ENCODE peak calls at places on chromosomes 1 and 21, in ten cellular contexts. N is neural crest cell; D is choroid plexus epithelial cell; I is GM20000; O is HFF-Myc; J is CD4-positive, alpha-beta T cell; X is heart right ventricle; K is spleen; C is natural killer cell; H is pancreas. A is an unnamed sample.

GRCh38 chr1:24635195-24635843 is 7.8 kb upstream of the SRRM1 start:
- DNase-seq in N (no peak), D (peak; percentile 91), I (peak; percentile 67), O (peak; percentile 57), J (no peak), X (no peak), K (no peak), C (no peak), H (no peak), A (no peak)

GRCh38 chr1:153790996-153791855 is 16.0 kb downstream of the SLC27A3 start:
- DNase-seq in N (no peak), D (peak; percentile 94), I (peak; percentile 87), O (no peak), J (no peak), X (no peak), K (peak; percentile 85), C (no peak), H (no peak), A (peak; percentile 62)

GRCh38 chr1:71706030-71706671 is 576.2 kb downstream of the NEGR1 start:
- DNase-seq in N (no peak), D (no peak), I (no peak), O (peak; percentile 52), J (no peak), X (no peak), K (no peak), C (no peak), H (no peak), A (no peak)

GRCh38 chr1:53465023-53465957 is 6.1 kb downstream of the DMRTB1 start:
- DNase-seq in N (no peak), D (no peak), I (no peak), O (no peak), J (no peak), X (no peak), K (no peak), C (no peak), H (no peak), A (no peak)

GRCh38 chr1:39129514-39129913 is 75.0 kb upstream of the MACF1 start:
- DNase-seq in N (no peak), D (peak; percentile 70), I (peak; percentile 22), O (no peak), J (no peak), X (no peak), K (no peak), C (no peak), H (no peak), A (no peak)

GRCh38 chr21:35925497-35925896 is 134.8 kb downstream of the SETD4 start:
- DNase-seq in N (no peak), D (no peak), I (no peak), O (no peak), J (no peak), X (no peak), K (no peak), C (no peak), H (peak; percentile 64), A (no peak)

GRCh38 chr1:181033128-181033798 is 520 bp upstream of the MR1 start:
- DNase-seq in N (no peak), D (peak; percentile 61), I (no peak), O (no peak), J (no peak), X (peak; percentile 50), K (no peak), C (peak; percentile 38), H (no peak), A (no peak)

GRCh38 chr1:119784127-119784781 is 15.5 kb upstream of the HMGCS2 start:
- DNase-seq in N (no peak), D (no peak), I (no peak), O (no peak), J (no peak), X (no peak), K (no peak), C (no peak), H (peak; percentile 47), A (peak; percentile 87)

GRCh38 chr1:178275083-178275482 is 181.2 kb downstream of the RASAL2 start:
- DNase-seq in N (no peak), D (peak; percentile 48), I (no peak), O (no peak), J (no peak), X (no peak), K (no peak), C (no peak), H (no peak), A (no peak)

GRCh38 chr1:25695066-25695990 is 78.7 kb downstream of the MAN1C1 start:
- DNase-seq in N (no peak), D (peak; percentile 100), I (no peak), O (no peak), J (no peak), X (peak; percentile 82), K (no peak), C (no peak), H (peak; percentile 51), A (peak; percentile 85)

DNA sequence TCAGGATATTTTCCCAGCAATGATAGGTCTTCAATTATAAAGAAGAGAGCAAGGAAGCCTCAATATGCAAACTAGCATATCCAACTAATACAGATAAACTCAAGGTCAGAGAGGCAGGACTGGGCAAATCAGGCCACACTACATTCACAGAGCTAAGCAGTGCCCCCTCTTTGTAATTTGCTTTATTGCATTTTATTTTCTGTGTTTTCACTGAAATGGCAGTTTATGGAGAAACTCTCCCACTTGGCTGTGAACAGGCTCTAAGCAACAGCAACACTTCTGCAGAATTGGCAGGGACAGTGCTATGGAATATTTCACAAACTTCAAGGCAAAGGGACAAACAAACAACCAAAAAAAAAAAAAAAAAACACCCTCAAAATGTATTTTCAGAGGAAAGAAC is 93.4 kb upstream of the SOD1 start:
- DNase-seq in N (no peak), D (peak; percentile 30), I (no peak), O (no peak), J (no peak), X (no peak), K (no peak), C (no peak), H (no peak), A (no peak)
- TF ChIP-seq CTCF in N (peak; percentile 20), D (peak; percentile 51), I (no peak), O (no peak), J (no peak), X (no peak), K (no peak), C (no peak), H (no peak), A (no peak)

GRCh38 chr1:160681891-160682140 is 29.8 kb downstream of the CD48 start:
- DNase-seq in N (no peak), D (no peak), I (no peak), O (no peak), J (no peak), X (no peak), K (no peak), C (no peak), H (no peak), A (no peak)
- TF ChIP-seq CTCF in N (no peak), D (no peak), I (no peak), O (no peak), J (no peak), X (no peak), K (no peak), C (no peak), H (no peak), A (no peak)

DNA sequence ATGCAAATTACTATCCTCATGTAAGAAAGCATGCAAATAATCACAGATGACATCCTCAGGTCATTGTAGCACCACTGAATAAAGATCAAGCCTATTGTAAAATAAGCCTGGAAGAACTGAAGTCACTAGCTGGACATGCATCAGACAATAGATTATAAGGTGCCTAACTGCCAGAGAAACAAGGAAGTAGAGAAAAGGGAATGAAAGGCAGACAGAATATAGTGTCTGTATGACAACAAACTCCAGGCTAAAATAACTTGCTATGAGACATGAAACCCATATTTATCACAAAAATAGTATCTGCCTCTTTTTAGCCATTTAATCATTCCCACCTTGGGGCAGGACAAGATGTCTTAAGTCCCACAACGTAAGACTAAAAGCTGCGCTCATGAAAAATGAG is 108.6 kb downstream of the ENAH start:
- DNase-seq in N (no peak), D (no peak), I (no peak), O (no peak), J (no peak), X (no peak), K (no peak), C (no peak), H (no peak), A (no peak)
- TF ChIP-seq CTCF in N (no peak), D (no peak), I (no peak), O (no peak), J (no peak), X (no peak), K (no peak), C (no peak), H (no peak), A (no peak)

GRCh38 chr1:62744594-62745577 is 39.0 kb upstream of the ATG4C start:
- DNase-seq in N (no peak), D (no peak), I (no peak), O (no peak), J (no peak), X (no peak), K (no peak), C (no peak), H (no peak), A (no peak)

GRCh38 chr1:62746809-62747138 is 37.2 kb upstream of the ATG4C start:
- DNase-seq in N (no peak), D (no peak), I (no peak), O (no peak), J (no peak), X (no peak), K (no peak), C (no peak), H (no peak), A (no peak)

GRCh38 chr1:62746086-62746808 is 37.7 kb upstream of the ATG4C start:
- DNase-seq in N (no peak), D (peak; percentile 79), I (peak; percentile 68), O (peak; percentile 30), J (no peak), X (no peak), K (no peak), C (no peak), H (no peak), A (no peak)
- TF ChIP-seq CTCF in N (peak; percentile 82), D (peak; percentile 64), I (no peak), O (peak; percentile 42), J (peak; percentile 82), X (peak; percentile 61), K (no peak), C (peak; percentile 60), H (peak; percentile 34), A (peak; percentile 40)

GRCh38 chr1:190323530-190323929 is 154.1 kb downstream of the BRINP3 start:
- DNase-seq in N (no peak), D (no peak), I (no peak), O (no peak), J (no peak), X (no peak), K (no peak), C (no peak), H (no peak), A (no peak)

DNA sequence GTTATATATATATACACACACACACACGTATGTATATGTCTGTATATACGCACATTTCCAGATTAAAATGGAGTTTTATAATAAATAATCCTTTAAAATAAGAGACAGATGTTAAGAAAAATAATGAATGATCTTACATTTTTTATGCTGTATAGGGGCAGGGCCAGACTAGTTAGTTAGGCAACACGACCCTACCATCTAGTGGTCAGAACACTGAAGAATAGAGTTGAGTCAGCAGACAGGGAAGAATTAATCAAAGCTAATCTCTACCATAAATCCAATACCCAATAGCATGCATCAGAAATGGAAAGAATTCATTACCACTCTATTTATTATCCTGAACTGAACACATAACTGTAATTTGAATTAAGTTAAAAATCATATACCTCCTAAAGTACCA is 156.7 kb downstream of the BRINP3 start:
- DNase-seq in N (no peak), D (peak; percentile 82), I (no peak), O (no peak), J (no peak), X (no peak), K (no peak), C (no peak), H (no peak), A (no peak)
- TF ChIP-seq CTCF in N (peak; percentile 64), D (peak; percentile 71), I (no peak), O (no peak), J (no peak), X (no peak), K (no peak), C (no peak), H (no peak), A (no peak)

A was measured in suprapubic skin.